ENCODE peak calls at places on chromosome 21, in seven cellular contexts. X is hepatocyte, H is A549, M is RWPE1, P is colonic mucosa, N is fibroblast of the aortic adventitia, G is adrenal gland. R is an unnamed sample.

GRCh38 chr21:44364151-44365053 is 11.0 kb downstream of the TRPM2 start:
- DNase-seq in P (no peak), H (no peak), G (no peak), X (no peak), N (no peak), M (no peak), R (no peak)

GRCh38 chr21:44728716-44729115 is 17.3 kb upstream of the TSPEAR start:
- DNase-seq in N (no peak), H (no peak), M (no peak), X (no peak), P (no peak), G (no peak), R (no peak)

GRCh38 chr21:41441546-41441945 is 15.5 kb downstream of the MX1 start:
- DNase-seq in H (no peak), P (no peak), N (no peak), M (no peak), X (no peak), G (no peak), R (no peak)

GRCh38 chr21:27424601-27425000 is 457.7 kb upstream of the ADAMTS5 start:
- DNase-seq in M (no peak), G (no peak), N (peak), P (no peak), X (no peak), H (no peak), R (no peak)

GRCh38 chr21:34846214-34846575 is 177.4 kb downstream of the CLIC6 start:
- DNase-seq in M (no peak), P (no peak), X (no peak), G (no peak), N (no peak), H (no peak), R (no peak)

GRCh38 chr21:33896691-33897090 is 18.9 kb downstream of the ATP5PO start:
- DNase-seq in G (no peak), N (no peak), M (no peak), P (no peak), H (no peak), X (no peak), R (no peak)

GRCh38 chr21:43585924-43586411 is 73.3 kb downstream of the HSF2BP start:
- DNase-seq in N (peak), H (peak), G (peak), P (no peak), M (peak), X (peak), R (no peak)

GRCh38 chr21:35309316-35309715 is 260.2 kb upstream of the RUNX1 start:
- DNase-seq in N (peak), H (no peak), M (no peak), G (no peak), P (no peak), X (no peak), R (no peak)

GRCh38 chr21:15065381-15066230 is 806 bp upstream of the NRIP1 start:
- DNase-seq in M (peak), G (peak), P (peak), N (peak), H (peak), X (peak), R (peak)

GRCh38 chr21:35390013-35390776 is 341.1 kb upstream of the RUNX1 start:
- DNase-seq in X (peak), N (peak), H (no peak), M (peak), G (no peak), P (no peak), R (no peak)

GRCh38 chr21:25735895-25736597 is 1.3 kb downstream of the GABPA start:
- DNase-seq in M (no peak), P (no peak), X (peak), H (peak), N (peak), G (no peak), R (no peak)

GRCh38 chr21:35138665-35139381 is 89.7 kb upstream of the RUNX1 start:
- DNase-seq in P (no peak), H (no peak), M (peak), N (peak), X (peak), G (no peak), R (no peak)

GRCh38 chr21:24290151-24290833 is 1317.0 kb downstream of the MRPL39 start:
- DNase-seq in P (no peak), N (no peak), X (no peak), H (no peak), M (no peak), G (no peak), R (no peak)

GRCh38 chr21:44713130-44713529 is 1.8 kb upstream of the TSPEAR start:
- DNase-seq in P (no peak), N (no peak), X (no peak), G (no peak), M (no peak), H (no peak), R (no peak)

GRCh38 chr21:35585155-35585554 is 475.2 kb downstream of the SETD4 start:
- DNase-seq in X (no peak), P (no peak), N (peak), G (no peak), M (no peak), H (no peak), R (no peak)

GRCh38 chr21:33212159-33212851 is 17.4 kb upstream of the IFNAR2 start:
- DNase-seq in G (peak), P (no peak), M (no peak), H (no peak), X (peak), N (peak), R (no peak)

DNA sequence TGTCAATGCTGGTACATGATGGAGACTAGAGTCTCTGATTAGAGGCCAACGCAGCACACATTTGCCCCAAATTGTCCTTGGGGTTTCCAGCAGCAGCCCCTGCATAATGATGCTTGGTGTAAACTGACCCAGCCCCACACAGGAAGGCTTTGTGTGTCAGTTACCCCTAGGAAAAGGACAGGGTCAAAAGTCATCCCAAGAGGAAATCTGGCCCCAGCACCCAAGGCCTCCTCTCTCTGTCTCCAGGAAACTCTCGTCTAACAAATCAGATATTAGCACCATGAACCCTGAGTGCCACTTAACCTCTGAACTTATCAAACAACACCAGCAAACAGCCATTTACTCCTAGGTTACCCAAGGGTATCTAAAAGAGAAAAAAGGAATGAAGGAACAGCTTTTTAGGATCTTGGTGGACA is 84.5 kb downstream of the PSMG1 start:
- DNase-seq in M (no peak), X (no peak), H (no peak), P (no peak), N (no peak), G (no peak), R (no peak)
- TF ChIP-seq CTCF in M (no peak), X (no peak), H (no peak), P (no peak), N (no peak), G (no peak), R (no peak)

GRCh38 chr21:21751286-21751685 is 753.1 kb downstream of the NCAM2 start:
- DNase-seq in X (no peak), N (no peak), M (no peak), H (no peak), P (peak), G (no peak), R (no peak)
- TF ChIP-seq CTCF in X (no peak), N (no peak), M (no peak), H (no peak), P (no peak), G (peak), R (no peak)

GRCh38 chr21:39176312-39176711 is 6.9 kb downstream of the PSMG1 start:
- DNase-seq in M (no peak), G (no peak), P (no peak), H (no peak), X (no peak), N (no peak), R (no peak)

GRCh38 chr21:39169906-39170305 is 13.3 kb downstream of the PSMG1 start:
- DNase-seq in G (no peak), X (no peak), H (no peak), P (no peak), N (no peak), M (no peak), R (no peak)

GRCh38 chr21:39175665-39176064 is 7.6 kb downstream of the PSMG1 start:
- DNase-seq in M (no peak), N (no peak), X (no peak), P (no peak), H (no peak), G (no peak), R (no peak)

GRCh38 chr21:39173999-39174398 is 9.3 kb downstream of the PSMG1 start:
- DNase-seq in G (no peak), P (no peak), M (no peak), H (no peak), X (no peak), N (no peak), R (no peak)

GRCh38 chr21:39175154-39175553 is 8.1 kb downstream of the PSMG1 start:
- DNase-seq in M (no peak), H (peak), P (no peak), G (no peak), X (peak), N (peak), R (no peak)
- TF ChIP-seq CTCF in M (no peak), H (peak), P (peak), G (peak), X (peak), N (peak), R (peak)

GRCh38 chr21:18499761-18500376 is 96.3 kb upstream of the TMPRSS15 start:
- DNase-seq in P (peak), M (no peak), H (peak), N (peak), G (peak), X (peak), R (peak)
- TF ChIP-seq CTCF in P (peak), M (peak), H (peak), N (peak), G (peak), X (peak), R (peak)

GRCh38 chr21:31482460-31482859 is 138.4 kb upstream of the TIAM1 start:
- DNase-seq in H (no peak), P (no peak), M (no peak), G (no peak), N (no peak), X (no peak), R (no peak)
- TF ChIP-seq CTCF in H (no peak), P (no peak), M (no peak), G (no peak), N (no peak), X (no peak), R (no peak)

DNA sequence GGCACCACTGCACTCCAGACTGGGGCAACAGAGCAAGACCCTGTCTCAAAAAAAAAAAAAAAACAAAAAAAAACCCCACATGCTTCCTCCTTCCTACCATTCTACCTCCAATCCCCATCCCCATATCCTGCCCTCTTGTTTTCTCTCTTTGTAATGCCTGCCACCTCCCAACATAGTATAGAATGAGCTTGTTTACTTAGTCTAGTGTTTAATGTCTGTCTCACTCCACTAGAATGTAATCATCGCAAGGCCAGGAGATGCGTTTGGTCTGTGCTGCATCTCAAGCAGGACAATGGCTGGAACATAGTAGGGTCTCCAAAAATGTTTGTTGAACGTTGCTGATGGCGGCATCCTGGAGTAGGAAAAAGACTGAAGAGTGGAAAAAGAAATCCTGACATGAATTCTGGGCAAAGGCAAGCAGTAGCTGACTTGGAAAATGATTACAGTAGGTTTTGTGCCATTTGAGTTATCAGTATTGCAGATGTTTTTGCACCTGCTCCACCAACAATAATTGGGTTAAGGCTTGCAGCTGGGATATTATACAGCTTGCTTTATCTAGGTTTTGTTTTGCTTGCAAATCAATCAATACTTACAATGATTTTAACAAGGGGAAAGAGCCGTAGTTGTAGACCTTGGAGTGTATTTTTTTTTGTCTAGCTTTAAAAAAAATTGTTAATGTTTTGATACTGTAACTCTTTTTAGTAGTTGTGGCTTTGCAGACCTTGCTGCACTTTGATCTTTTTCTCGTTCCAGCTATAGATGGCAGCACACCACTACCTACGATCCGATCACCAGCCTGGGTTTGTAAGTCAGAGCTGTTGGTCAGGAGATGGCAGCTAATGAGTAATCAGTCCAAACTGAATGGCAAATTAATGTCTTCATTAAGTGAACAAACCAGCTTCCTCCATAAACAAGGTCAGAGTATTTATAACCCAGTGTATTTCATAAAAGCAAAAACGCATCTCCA is 62.4 kb downstream of the BACH1 start:
- DNase-seq in X (peak), N (no peak), M (no peak), G (peak), P (no peak), H (peak), R (no peak)
- TF ChIP-seq CTCF in X (peak), N (no peak), M (no peak), G (peak), P (no peak), H (no peak), R (peak)

GRCh38 chr21:31505975-31506374 is 153.5 kb upstream of the SOD1 start:
- DNase-seq in H (no peak), M (no peak), G (no peak), P (no peak), X (no peak), N (no peak), R (no peak)

GRCh38 chr21:31503939-31504338 is 155.6 kb upstream of the SOD1 start:
- DNase-seq in G (no peak), P (no peak), H (no peak), X (no peak), M (peak), N (no peak), R (no peak)

GRCh38 chr21:31511258-31511657 is 148.2 kb upstream of the SOD1 start:
- DNase-seq in P (no peak), N (no peak), H (no peak), X (no peak), G (no peak), M (no peak), R (no peak)

GRCh38 chr21:31514598-31514997 is 144.9 kb upstream of the SOD1 start:
- DNase-seq in H (no peak), N (no peak), X (peak), P (no peak), G (no peak), M (no peak), R (no peak)

GRCh38 chr21:31509108-31510017 is 150.1 kb upstream of the SOD1 start:
- DNase-seq in G (no peak), H (peak), P (peak), M (peak), X (peak), N (no peak), R (no peak)
- TF ChIP-seq CTCF in G (no peak), H (peak), P (no peak), M (no peak), X (peak), N (no peak), R (peak)

DNA sequence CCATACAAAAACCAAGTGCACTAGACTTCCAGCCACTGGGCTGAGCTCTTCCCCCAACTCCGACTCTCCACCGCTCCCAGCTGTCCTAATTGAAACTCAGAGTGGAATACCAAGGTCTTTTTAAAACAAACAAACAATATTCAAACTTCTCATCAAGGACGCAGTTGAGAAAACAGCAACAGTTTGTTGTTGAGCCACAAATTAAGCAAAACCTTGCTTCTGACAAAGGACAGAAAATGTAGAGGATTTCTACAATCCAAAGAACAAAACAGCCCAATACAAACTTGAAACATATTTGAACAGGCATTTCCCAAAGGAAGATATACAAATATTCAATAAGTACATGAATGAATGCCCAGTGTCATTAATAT is 28.4 kb downstream of the RSPH1 start:
- DNase-seq in G (no peak), H (no peak), M (no peak), N (no peak), P (no peak), X (no peak), R (no peak)
- TF ChIP-seq CTCF in G (no peak), H (no peak), M (no peak), N (no peak), P (no peak), X (no peak), R (no peak)

GRCh38 chr21:18801468-18801867 is 397.9 kb upstream of the TMPRSS15 start:
- DNase-seq in P (no peak), M (peak), X (peak), H (peak), G (no peak), N (no peak), R (no peak)
- TF ChIP-seq CTCF in P (no peak), M (peak), X (peak), H (no peak), G (no peak), N (no peak), R (peak)

GRCh38 chr21:46557919-46558392 is 46.9 kb downstream of the S100B start:
- DNase-seq in N (no peak), G (no peak), P (no peak), M (no peak), X (no peak), H (no peak), R (no peak)

GRCh38 chr21:46559291-46559983 is 45.4 kb downstream of the S100B start:
- DNase-seq in H (no peak), P (no peak), M (no peak), N (no peak), X (no peak), G (peak), R (no peak)

GRCh38 chr21:46555678-46556077 is 49.2 kb downstream of the S100B start:
- DNase-seq in N (no peak), P (no peak), M (no peak), X (no peak), H (no peak), G (no peak), R (no peak)

GRCh38 chr21:46556802-46557201 is 48.1 kb downstream of the S100B start:
- DNase-seq in X (no peak), G (no peak), M (no peak), N (no peak), P (no peak), H (no peak), R (no peak)

GRCh38 chr21:46557469-46557868 is 47.4 kb downstream of the S100B start:
- DNase-seq in M (no peak), P (no peak), X (no peak), H (no peak), G (no peak), N (no peak), R (peak)
- TF ChIP-seq CTCF in M (no peak), P (no peak), X (no peak), H (no peak), G (no peak), N (no peak), R (no peak)